ENCODE peak calls at places on chromosome 21, in seven cellular contexts. Z, L, A, G, X, H and W are unnamed samples.

GRCh38 chr21:36927718-36928117 is 38.8 kb downstream of the HLCS start:
- DNase-seq in Z (peak; percentile 82), L (peak; percentile 82), A (peak; percentile 89), G (peak; percentile 85), X (peak; percentile 55), H (no peak), W (peak; percentile 85)

GRCh38 chr21:23740463-23740862 is 1866.8 kb downstream of the MRPL39 start:
- DNase-seq in Z (no peak), L (no peak), A (peak; percentile 39), G (no peak), X (no peak), H (no peak), W (no peak)

GRCh38 chr21:27429612-27430361 is 462.9 kb upstream of the ADAMTS5 start:
- DNase-seq in Z (no peak), L (no peak), A (no peak), G (no peak), X (no peak), H (no peak), W (no peak)

GRCh38 chr21:34913786-34914185 is 135.3 kb downstream of the RUNX1 start:
- DNase-seq in Z (no peak), L (no peak), A (no peak), G (no peak), X (no peak), H (no peak), W (no peak)

GRCh38 chr21:34594566-34595234 is 20.2 kb downstream of the RCAN1 start:
- DNase-seq in Z (no peak), L (no peak), A (no peak), G (no peak), X (no peak), H (no peak), W (no peak)

GRCh38 chr21:42009018-42009830 is 936 bp downstream of the ZBTB21 start:
- DNase-seq in Z (peak; percentile 50), L (peak; percentile 32), A (peak; percentile 77), G (peak; percentile 84), X (no peak), H (peak; percentile 45), W (peak; percentile 65)

GRCh38 chr21:26982767-26983166 is 15.9 kb upstream of the ADAMTS5 start:
- DNase-seq in Z (no peak), L (no peak), A (peak; percentile 3), G (no peak), X (no peak), H (no peak), W (no peak)

GRCh38 chr21:39647476-39647875 is 34.7 kb downstream of the B3GALT5 start:
- DNase-seq in Z (no peak), L (no peak), A (no peak), G (no peak), X (no peak), H (no peak), W (peak; percentile 29)

GRCh38 chr21:37153193-37153934 is 80.3 kb downstream of the TTC3 start:
- DNase-seq in Z (no peak), L (no peak), A (no peak), G (no peak), X (no peak), H (no peak), W (no peak)

GRCh38 chr21:25171438-25171837 is 435.8 kb downstream of the MRPL39 start:
- DNase-seq in Z (no peak), L (no peak), A (no peak), G (no peak), X (no peak), H (no peak), W (no peak)

GRCh38 chr21:38986460-38987395 is 181.0 kb downstream of the ETS2 start:
- DNase-seq in Z (no peak), L (no peak), A (no peak), G (no peak), X (no peak), H (no peak), W (no peak)

GRCh38 chr21:34794686-34795085 is 125.9 kb downstream of the CLIC6 start:
- DNase-seq in Z (no peak), L (peak; percentile 9), A (no peak), G (no peak), X (no peak), H (no peak), W (no peak)

GRCh38 chr21:39251326-39251725 is 62.1 kb downstream of the BRWD1 start:
- DNase-seq in Z (no peak), L (no peak), A (no peak), G (no peak), X (no peak), H (no peak), W (no peak)

GRCh38 chr21:36584980-36585940 is 105.3 kb upstream of the CLDN14 start:
- DNase-seq in Z (no peak), L (no peak), A (peak; percentile 33), G (no peak), X (no peak), H (no peak), W (no peak)

GRCh38 chr21:26137379-26138060 is 33.0 kb downstream of the APP start:
- DNase-seq in Z (no peak), L (no peak), A (no peak), G (no peak), X (no peak), H (no peak), W (no peak)

GRCh38 chr21:26469789-26470188 is 103.3 kb downstream of the CYYR1 start:
- DNase-seq in Z (peak; percentile 28), L (no peak), A (no peak), G (peak; percentile 2), X (no peak), H (no peak), W (no peak)

GRCh38 chr21:23986214-23986613 is 1621.1 kb downstream of the MRPL39 start:
- DNase-seq in Z (no peak), L (no peak), A (no peak), G (no peak), X (no peak), H (no peak), W (no peak)

GRCh38 chr21:46100426-46100825 is 2.5 kb downstream of the COL6A2 start:
- DNase-seq in Z (no peak), L (no peak), A (no peak), G (no peak), X (no peak), H (no peak), W (no peak)

GRCh38 chr21:14545906-14546480 is at the start of gene SAMSN1:
- DNase-seq in Z (no peak), L (peak; percentile 43), A (no peak), G (peak; percentile 46), X (no peak), H (no peak), W (no peak)

GRCh38 chr21:15333943-15334342 is 269.1 kb upstream of the NRIP1 start:
- DNase-seq in Z (no peak), L (no peak), A (no peak), G (no peak), X (no peak), H (no peak), W (no peak)

GRCh38 chr21:42258150-42258884 is 39.4 kb downstream of the ABCG1 start:
- DNase-seq in Z (peak; percentile 69), L (peak; percentile 71), A (peak; percentile 81), G (peak; percentile 88), X (no peak), H (peak; percentile 32), W (peak; percentile 70)

GRCh38 chr21:44867999-44868700 is 5.3 kb downstream of the PTTG1IP start:
- DNase-seq in Z (no peak), L (no peak), A (no peak), G (no peak), X (no peak), H (no peak), W (no peak)

GRCh38 chr21:46038871-46039397 is 57.4 kb downstream of the COL6A1 start:
- DNase-seq in Z (no peak), L (no peak), A (no peak), G (peak; percentile 92), X (peak; percentile 67), H (no peak), W (no peak)

GRCh38 chr21:33560965-33561364 is 18.1 kb downstream of the SON start:
- DNase-seq in Z (no peak), L (no peak), A (no peak), G (no peak), X (no peak), H (no peak), W (no peak)

GRCh38 chr21:31580866-31581276 is 78.6 kb upstream of the SOD1 start:
- DNase-seq in Z (peak; percentile 46), L (peak; percentile 77), A (peak; percentile 86), G (peak; percentile 80), X (peak; percentile 9), H (no peak), W (peak; percentile 66)

GRCh38 chr21:24693779-24694178 is 913.5 kb downstream of the MRPL39 start:
- DNase-seq in Z (no peak), L (no peak), A (no peak), G (no peak), X (no peak), H (no peak), W (no peak)

GRCh38 chr21:46144464-46145070 is 10.8 kb downstream of the FTCD start:
- DNase-seq in Z (no peak), L (no peak), A (no peak), G (peak; percentile 18), X (no peak), H (no peak), W (no peak)

GRCh38 chr21:42861311-42862122 is 17.8 kb downstream of the WDR4 start:
- DNase-seq in Z (no peak), L (no peak), A (no peak), G (no peak), X (no peak), H (no peak), W (no peak)

GRCh38 chr21:31410763-31411278 is 66.8 kb upstream of the TIAM1 start:
- DNase-seq in Z (no peak), L (no peak), A (no peak), G (no peak), X (no peak), H (no peak), W (no peak)

GRCh38 chr21:41683815-41684214 is 83.0 kb downstream of the RIPK4 start:
- DNase-seq in Z (no peak), L (no peak), A (no peak), G (peak; percentile 31), X (no peak), H (no peak), W (no peak)

GRCh38 chr21:27094182-27094948 is 127.5 kb upstream of the ADAMTS5 start:
- DNase-seq in Z (no peak), L (no peak), A (no peak), G (no peak), X (no peak), H (no peak), W (no peak)

GRCh38 chr21:41900401-41900800 is 21.3 kb upstream of the PRDM15 start:
- DNase-seq in Z (no peak), L (no peak), A (no peak), G (no peak), X (no peak), H (no peak), W (no peak)

GRCh38 chr21:44315691-44316208 is 15.9 kb downstream of the PFKL start:
- DNase-seq in Z (no peak), L (no peak), A (no peak), G (no peak), X (no peak), H (no peak), W (no peak)

GRCh38 chr21:29299906-29300546 is 1.3 kb downstream of the BACH1 start:
- DNase-seq in Z (no peak), L (peak; percentile 53), A (peak; percentile 74), G (peak; percentile 64), X (no peak), H (no peak), W (peak; percentile 55)

GRCh38 chr21:38171723-38172344 is 85.0 kb upstream of the KCNJ15 start:
- DNase-seq in Z (no peak), L (no peak), A (peak; percentile 78), G (no peak), X (no peak), H (no peak), W (no peak)

GRCh38 chr21:16193758-16194606 is 464.2 kb downstream of the USP25 start:
- DNase-seq in Z (peak; percentile 74), L (peak; percentile 68), A (peak; percentile 77), G (peak; percentile 79), X (no peak), H (no peak), W (no peak)

GRCh38 chr21:45941338-45941710 is 40.2 kb upstream of the COL6A1 start:
- DNase-seq in Z (no peak), L (no peak), A (no peak), G (no peak), X (no peak), H (no peak), W (no peak)